ENCODE peak calls at places on chromosomes 7 and 10, in eight cellular contexts. W is tibial nerve, O is spleen, Y is psoas muscle, Q is left ventricle myocardium inferior, A is cardiac muscle cell, Z is lower lobe of right lung, D is Peyer's patch. K is an unnamed sample.

GRCh38 chr7:33677556-33677955 is 227.8 kb upstream of the BMPER start:
- DNase-seq in Z (no peak), W (no peak), A (no peak), Q (no peak), O (no peak), D (no peak), Y (no peak), K (peak)

GRCh38 chr7:44072364-44073231 is 7.2 kb upstream of the PGAM2 start:
- DNase-seq in W (peak), D (peak), Y (peak), A (peak), Z (peak), Q (peak), O (peak), K (peak)

GRCh38 chr10:98272690-98273453 is 4.9 kb upstream of the LOXL4 start:
- DNase-seq in D (no peak), Z (no peak), A (no peak), Y (no peak), O (no peak), W (no peak), Q (no peak), K (no peak)

GRCh38 chr7:14630048-14630447 is 272.5 kb downstream of the DGKB start:
- DNase-seq in D (no peak), A (no peak), Y (no peak), Q (no peak), Z (no peak), W (no peak), O (no peak), K (no peak)

GRCh38 chr10:128087146-128087883 is 38.9 kb downstream of the MKI67 start:
- DNase-seq in Q (no peak), W (no peak), Z (no peak), A (no peak), D (no peak), Y (no peak), O (no peak), K (no peak)

GRCh38 chr7:75762350-75762917 is 9.6 kb downstream of the CCL26 start:
- DNase-seq in Y (no peak), Q (no peak), O (no peak), D (no peak), Z (no peak), W (no peak), A (peak), K (peak)

GRCh38 chr7:7795736-7796135 is 77.3 kb upstream of the RPA3 start:
- DNase-seq in O (no peak), Q (no peak), A (no peak), Y (no peak), Z (no peak), W (no peak), D (no peak), K (peak)

GRCh38 chr10:103470755-103471653 is 8.0 kb downstream of the CALHM3 start:
- DNase-seq in Q (no peak), Z (peak), A (no peak), W (no peak), O (peak), D (peak), Y (peak), K (no peak)

GRCh38 chr10:44206127-44206818 is 178.6 kb downstream of the CXCL12 start:
- DNase-seq in Y (no peak), W (no peak), Z (no peak), Q (no peak), O (peak), A (no peak), D (no peak), K (no peak)

GRCh38 chr7:42991913-42992576 is 59.9 kb downstream of the MRPL32 start:
- DNase-seq in A (no peak), Y (no peak), Q (no peak), W (no peak), Z (no peak), O (no peak), D (no peak), K (no peak)

GRCh38 chr10:87558333-87558732 is 53.6 kb downstream of the MINPP1 start:
- DNase-seq in A (no peak), Z (no peak), W (no peak), Y (no peak), O (no peak), Q (no peak), D (no peak), K (no peak)

GRCh38 chr10:79143879-79144278 is 75.1 kb downstream of the ZMIZ1 start:
- DNase-seq in Q (no peak), Y (no peak), D (no peak), Z (no peak), A (no peak), O (no peak), W (no peak), K (no peak)

GRCh38 chr10:46096909-46097575 is 51.0 kb upstream of the MSMB start:
- DNase-seq in O (peak), Q (no peak), Y (no peak), A (peak), Z (no peak), D (no peak), W (no peak), K (no peak)

GRCh38 chr10:69911571-69912528 is 110.1 kb downstream of the COL13A1 start:
- DNase-seq in D (no peak), Z (no peak), O (no peak), W (no peak), Q (peak), A (no peak), Y (peak), K (no peak)

GRCh38 chr10:71665456-71665855 is 54.1 kb downstream of the C10orf105 start:
- DNase-seq in W (no peak), A (no peak), O (no peak), Z (no peak), D (no peak), Q (no peak), Y (no peak), K (no peak)

DNA sequence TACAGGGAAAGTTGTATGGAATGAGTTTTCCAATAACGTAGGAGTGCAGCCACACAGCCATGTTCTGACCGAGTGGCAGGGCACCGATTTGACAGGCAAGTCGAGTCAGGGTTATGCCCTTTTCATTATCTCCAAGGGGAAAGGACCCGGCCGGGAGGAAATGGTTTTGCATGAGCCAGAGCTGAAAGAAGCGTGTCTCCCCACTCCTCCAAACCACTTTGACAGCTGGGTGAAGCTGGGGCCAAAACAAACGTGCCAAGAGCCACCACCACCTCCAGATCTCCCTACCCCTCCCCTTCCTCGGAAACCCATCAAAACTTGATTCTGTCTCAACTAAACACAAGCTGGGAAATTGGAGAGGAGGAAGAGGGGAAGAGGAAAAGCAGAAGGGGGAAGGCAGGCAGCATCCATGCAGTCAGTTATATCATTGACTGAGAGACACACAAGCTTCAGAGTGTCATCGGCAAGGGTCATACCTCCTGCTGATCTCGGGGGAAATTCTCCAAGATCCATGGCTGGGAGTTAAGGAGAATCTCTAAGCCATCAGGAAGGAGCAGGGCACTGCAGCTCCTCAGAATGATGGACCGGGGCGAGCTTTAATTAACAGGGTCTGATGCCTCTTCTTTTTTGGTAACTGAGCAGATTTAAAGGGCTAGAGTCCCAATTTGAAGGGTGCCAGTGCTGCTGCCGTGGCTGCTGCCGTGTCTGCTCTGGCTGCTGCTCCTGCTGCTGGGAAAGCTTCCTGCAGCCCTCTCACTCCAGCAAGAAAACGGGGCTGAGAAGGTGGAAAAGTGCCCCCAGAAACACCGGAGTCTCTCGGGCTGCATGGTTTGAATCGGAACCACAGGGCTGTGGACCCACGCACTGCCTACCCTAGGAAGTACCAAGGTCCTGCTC is 34.7 kb upstream of the CALN1 start:
- DNase-seq in A (no peak), W (no peak), Q (no peak), D (no peak), Z (no peak), Y (no peak), O (peak), K (no peak)
- H3K4me3 ChIP-seq in A (no peak), W (no peak), Q (no peak), D (no peak), Z (no peak), Y (no peak), O (no peak), K (no peak)

GRCh38 chr10:100746413-100746931 is 1.1 kb downstream of the PAX2 start:
- DNase-seq in Y (no peak), A (no peak), Q (no peak), Z (no peak), O (no peak), D (no peak), W (no peak), K (no peak)

GRCh38 chr10:100748251-100749058 is 3.1 kb downstream of the PAX2 start:
- DNase-seq in A (no peak), Y (no peak), O (no peak), Q (no peak), Z (no peak), W (no peak), D (no peak), K (no peak)

GRCh38 chr10:100747826-100748231 is 2.4 kb downstream of the PAX2 start:
- DNase-seq in A (no peak), D (no peak), Q (no peak), W (no peak), O (no peak), Z (no peak), Y (no peak), K (no peak)

GRCh38 chr10:100745882-100746412 is 565 bp downstream of the PAX2 start:
- DNase-seq in D (no peak), W (no peak), O (no peak), A (no peak), Z (no peak), Q (no peak), Y (no peak), K (no peak)

GRCh38 chr10:100747061-100747825 is 1.9 kb downstream of the PAX2 start:
- DNase-seq in Q (no peak), A (no peak), Y (no peak), W (no peak), D (no peak), Z (no peak), O (no peak), K (no peak)
- H3K4me3 ChIP-seq in Q (peak), A (no peak), Y (peak), W (no peak), D (peak), Z (peak), O (peak), K (no peak)

DNA sequence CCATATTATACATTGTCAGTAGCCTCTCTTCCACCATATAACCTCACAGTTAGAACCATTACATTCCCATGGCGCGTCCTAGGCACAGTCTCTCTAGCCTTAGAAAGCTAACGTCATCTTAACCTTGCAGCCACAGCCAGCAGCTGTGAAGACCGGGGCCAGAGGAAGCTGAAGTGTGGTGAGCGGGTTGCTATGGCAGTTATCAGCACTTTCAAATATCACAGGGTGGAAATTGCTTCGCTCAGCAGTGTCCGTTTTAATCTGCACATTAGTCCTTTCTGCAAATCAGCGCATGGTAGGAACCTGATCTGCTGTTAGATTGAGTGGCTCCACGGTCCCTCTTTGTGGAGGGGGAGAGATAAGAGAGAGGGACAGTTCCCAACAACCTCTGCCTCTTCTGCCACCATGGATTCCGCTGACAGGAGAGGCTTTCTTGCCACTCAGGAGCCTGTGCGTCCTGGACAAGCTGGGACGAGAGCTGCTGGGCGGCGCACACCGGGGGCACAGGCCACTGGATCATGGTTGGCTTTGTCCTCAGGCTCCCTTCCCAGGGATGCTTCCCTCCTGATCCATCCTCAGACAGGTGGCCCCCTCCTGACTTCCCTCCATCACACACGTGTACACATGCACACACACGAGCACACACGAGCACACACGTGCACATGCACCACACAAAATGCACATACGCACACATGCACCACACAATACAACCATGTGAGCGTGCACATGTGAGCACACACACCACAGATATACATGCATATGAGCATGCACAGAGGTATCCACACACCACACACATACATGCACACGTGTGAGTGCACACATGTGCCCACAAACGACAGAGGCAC is 93.8 kb downstream of the WDR37 start:
- DNase-seq in O (peak), D (no peak), Y (no peak), W (no peak), Z (no peak), Q (no peak), A (peak), K (no peak)
- H3K4me3 ChIP-seq in O (peak), D (no peak), Y (no peak), W (no peak), Z (no peak), Q (no peak), A (no peak), K (no peak)

GRCh38 chr10:4676566-4676965 is 149.4 kb upstream of the AKR1E2 start:
- DNase-seq in Z (no peak), D (no peak), Y (no peak), O (no peak), A (no peak), Q (no peak), W (no peak), K (no peak)

GRCh38 chr10:4673279-4674040 is 152.5 kb upstream of the AKR1E2 start:
- DNase-seq in Z (no peak), Y (no peak), D (no peak), Q (no peak), O (no peak), W (no peak), A (no peak), K (no peak)

GRCh38 chr10:4678951-4679671 is 146.9 kb upstream of the AKR1E2 start:
- DNase-seq in D (no peak), Z (no peak), Y (no peak), Q (no peak), W (no peak), A (no peak), O (no peak), K (no peak)

GRCh38 chr10:4677296-4678021 is 148.5 kb upstream of the AKR1E2 start:
- DNase-seq in O (no peak), D (no peak), Q (no peak), W (no peak), Y (no peak), A (no peak), Z (no peak), K (peak)

GRCh38 chr10:4678023-4678950 is 147.7 kb upstream of the AKR1E2 start:
- DNase-seq in W (no peak), Y (no peak), Z (no peak), Q (no peak), A (no peak), D (peak), O (no peak), K (peak)
- H3K4me3 ChIP-seq in W (no peak), Y (no peak), Z (no peak), Q (no peak), A (no peak), D (peak), O (peak), K (peak)

DNA sequence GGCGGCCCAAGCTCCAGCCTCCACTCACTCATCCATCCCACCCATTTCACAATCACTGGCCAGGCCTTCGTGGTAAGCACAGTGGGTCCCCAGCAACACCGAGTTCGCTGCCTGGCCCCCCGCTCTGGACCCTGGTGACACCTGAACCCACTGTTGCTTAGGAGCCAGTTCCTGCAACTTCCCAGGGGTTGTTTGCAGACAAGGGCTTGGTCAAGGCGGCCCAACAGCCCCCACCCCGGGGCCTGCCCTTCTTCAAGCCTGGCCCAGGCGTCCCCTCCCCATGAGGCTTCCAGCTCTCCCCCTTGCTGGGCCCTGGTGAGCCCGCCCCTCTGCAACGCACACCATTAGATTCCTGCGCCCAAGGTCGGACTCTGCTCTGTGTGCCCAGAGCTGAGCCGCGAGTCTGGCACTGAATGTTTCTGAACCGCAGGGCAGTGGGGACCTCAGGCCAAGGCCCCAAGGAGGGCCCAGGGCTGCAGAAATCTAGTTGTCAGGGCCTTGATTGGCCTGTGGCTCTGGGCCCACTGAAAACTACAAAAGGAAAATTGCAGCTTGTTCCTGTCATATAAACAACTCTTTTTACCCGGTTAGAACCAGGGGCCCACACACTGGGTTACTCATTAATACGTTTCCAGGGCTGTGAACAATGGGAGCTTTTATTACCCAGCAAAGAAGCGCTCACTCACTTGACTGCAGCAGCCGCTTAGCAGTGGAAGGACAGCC is 2.1 kb upstream of the COX19 start:
- DNase-seq in Y (no peak), Q (no peak), A (no peak), D (peak), W (no peak), Z (no peak), O (peak), K (no peak)
- H3K4me3 ChIP-seq in Y (no peak), Q (no peak), A (no peak), D (peak), W (no peak), Z (no peak), O (no peak), K (no peak)

K was measured in astrocyte of the spinal cord.